ENCODE peak calls at places on chromosomes 3 and 15, in five cellular contexts. K is small intestine, B is coronary artery, M is heart right ventricle, T is A549. V is an unnamed sample.
A peak's percentile ranks its signal among the peaks of the same experiment; 100 is the strongest.

GRCh38 chr3:144463916-144464315 is 492.3 kb downstream of the DIPK2A start:
- DNase-seq in M (no peak), B (no peak), T (no peak), K (no peak), V (no peak)

GRCh38 chr3:170233532-170233931 is 11.3 kb downstream of the PRKCI start:
- DNase-seq in B (no peak), M (no peak), K (peak; percentile 80), T (no peak), V (no peak)

GRCh38 chr15:78302579-78302978 is 3.2 kb upstream of the SKIC8 start:
- DNase-seq in B (no peak), K (no peak), T (no peak), M (no peak), V (peak; percentile 59)

GRCh38 chr15:72042054-72042453 is 75.9 kb downstream of the MYO9A start:
- DNase-seq in K (no peak), M (no peak), T (no peak), B (no peak), V (no peak)

GRCh38 chr15:70442616-70443321 is 320.6 kb downstream of the UACA start:
- DNase-seq in B (no peak), T (no peak), M (no peak), K (no peak), V (no peak)

GRCh38 chr3:70119892-70120291 is 120.4 kb downstream of the SAMMSON start:
- DNase-seq in T (no peak), B (no peak), M (no peak), K (no peak), V (no peak)

GRCh38 chr3:66092175-66092990 is 53.7 kb upstream of the MAGI1 start:
- DNase-seq in M (no peak), B (no peak), K (no peak), T (no peak), V (no peak)

GRCh38 chr3:183385698-183386590 is 42.5 kb downstream of the MCF2L2 start:
- DNase-seq in M (peak; percentile 55), B (no peak), K (peak; percentile 84), T (peak; percentile 42), V (peak; percentile 79)

GRCh38 chr3:160224256-160224655 is 966 bp upstream of the C3orf80 start:
- DNase-seq in B (no peak), M (no peak), K (no peak), T (no peak), V (no peak)

GRCh38 chr15:76239786-76240185 is 71.5 kb downstream of the ETFA start:
- DNase-seq in B (no peak), T (no peak), K (no peak), M (no peak), V (no peak)

GRCh38 chr3:182259579-182259978 is 533.7 kb upstream of the ATP11B start:
- DNase-seq in T (no peak), K (no peak), B (no peak), M (no peak), V (peak; percentile 21)

GRCh38 chr15:62253294-62253693 is 88.2 kb upstream of the C2CD4B start:
- DNase-seq in M (no peak), B (peak; percentile 35), T (no peak), K (no peak), V (no peak)

GRCh38 chr3:170225166-170225565 is 2.9 kb downstream of the PRKCI start:
- DNase-seq in K (no peak), B (no peak), T (no peak), M (no peak), V (no peak)

GRCh38 chr3:152505926-152506325 is 237.2 kb downstream of the MBNL1 start:
- DNase-seq in T (no peak), K (no peak), B (no peak), M (no peak), V (no peak)

GRCh38 chr3:16329792-16330061 is 64.7 kb downstream of the OXNAD1 start:
- DNase-seq in K (no peak), M (no peak), T (no peak), B (no peak), V (no peak)

GRCh38 chr15:64443747-64444621 is 16.4 kb upstream of the ZNF609 start:
- DNase-seq in M (peak; percentile 6), K (peak; percentile 29), T (peak; percentile 83), B (no peak), V (no peak)

GRCh38 chr3:148629006-148629405 is 68.7 kb upstream of the AGTR1 start:
- DNase-seq in K (no peak), B (no peak), M (no peak), T (no peak), V (no peak)

GRCh38 chr3:156471431-156471830 is 83.5 kb downstream of the SSR3 start:
- DNase-seq in B (no peak), T (no peak), M (no peak), K (no peak), V (no peak)

GRCh38 chr15:71974211-71974610 is 143.7 kb downstream of the MYO9A start:
- DNase-seq in K (no peak), B (no peak), M (no peak), T (no peak), V (no peak)

GRCh38 chr3:76997733-76998132 is 42.2 kb upstream of the ROBO2 start:
- DNase-seq in M (no peak), T (no peak), B (no peak), K (no peak), V (no peak)

GRCh38 chr15:59691194-59691805 is 2.2 kb upstream of the BNIP2 start:
- DNase-seq in K (peak; percentile 66), T (peak; percentile 36), M (peak; percentile 28), B (no peak), V (peak; percentile 65)

GRCh38 chr3:186644683-186645082 is 4.5 kb downstream of the FETUB start:
- DNase-seq in K (no peak), B (no peak), T (no peak), M (no peak), V (no peak)

GRCh38 chr15:51401065-51401780 is 59.8 kb downstream of the GLDN start:
- DNase-seq in B (peak; percentile 8), T (no peak), M (no peak), K (no peak), V (no peak)

GRCh38 chr3:109081746-109082510 is 36.0 kb downstream of the MORC1 start:
- DNase-seq in K (peak; percentile 51), M (peak; percentile 6), B (no peak), T (peak; percentile 19), V (peak; percentile 57)

GRCh38 chr15:31302778-31303433 is 23.7 kb upstream of the KLF13 start:
- DNase-seq in T (no peak), K (no peak), M (peak; percentile 3), B (no peak), V (no peak)

GRCh38 chr15:40031300-40031699 is 7.7 kb downstream of the SRP14 start:
- DNase-seq in T (no peak), K (no peak), M (no peak), B (no peak), V (no peak)

GRCh38 chr15:40028853-40029252 is 10.1 kb downstream of the SRP14 start:
- DNase-seq in M (peak; percentile 32), B (no peak), K (no peak), T (no peak), V (no peak)

GRCh38 chr15:40029979-40030893 is 8.7 kb downstream of the SRP14 start:
- DNase-seq in B (no peak), T (no peak), K (peak; percentile 42), M (no peak), V (no peak)

GRCh38 chr15:40032125-40032839 is 6.7 kb downstream of the SRP14 start:
- DNase-seq in T (no peak), B (no peak), M (no peak), K (no peak), V (no peak)

GRCh38 chr15:40028193-40028592 is 10.8 kb downstream of the SRP14 start:
- DNase-seq in T (no peak), M (no peak), B (no peak), K (no peak), V (no peak)
- H3K27ac ChIP-seq in T (no peak overlapping the region), M (peak overlapping the region; percentile 79), B (peak overlapping the region; percentile 61), K (peak overlapping the region; percentile 5), V (no peak overlapping the region)

GRCh38 chr3:50319872-50320625 is 2.5 kb downstream of the HYAL2 start:
- DNase-seq in B (no peak), K (no peak), M (no peak), T (no peak), V (no peak)
- H3K27ac ChIP-seq in B (peak overlapping the region; percentile 91), K (peak overlapping the region; percentile 96), M (peak overlapping the region; percentile 98), T (peak overlapping the region; percentile 100), V (no peak overlapping the region)

GRCh38 chr15:88994286-88994685 is 81.1 kb upstream of the MFGE8 start:
- DNase-seq in B (no peak), T (no peak), M (no peak), K (no peak), V (no peak)

GRCh38 chr15:88997531-88997930 is 84.4 kb upstream of the MFGE8 start:
- DNase-seq in K (no peak), T (no peak), B (no peak), M (no peak), V (no peak)

GRCh38 chr15:88993662-88994061 is 80.5 kb upstream of the MFGE8 start:
- DNase-seq in B (peak; percentile 29), K (no peak), M (no peak), T (no peak), V (no peak)

GRCh38 chr15:88992912-88993376 is 79.8 kb upstream of the MFGE8 start:
- DNase-seq in M (no peak), B (no peak), K (no peak), T (no peak), V (no peak)

DNA sequence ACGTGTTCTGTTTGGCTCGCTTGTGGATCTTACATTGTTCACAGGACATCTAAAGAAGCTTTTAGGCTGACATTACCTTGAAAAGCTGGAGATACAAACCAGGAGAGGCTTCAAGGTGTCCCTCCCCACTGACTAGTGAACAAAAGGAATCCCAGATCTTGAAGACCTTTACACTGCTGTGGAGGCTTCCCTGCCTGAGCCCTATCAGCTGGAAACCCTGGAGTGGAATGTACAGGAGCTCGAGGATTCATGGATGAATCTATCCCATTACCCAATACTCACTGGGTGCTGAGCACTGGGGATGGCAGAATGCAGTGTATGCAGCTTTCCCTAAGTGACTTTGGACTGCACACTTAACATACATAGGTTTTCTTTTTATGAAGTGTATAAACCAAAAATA is 82.3 kb upstream of the MFGE8 start:
- DNase-seq in M (no peak), T (no peak), K (no peak), B (no peak), V (no peak)
- H3K27ac ChIP-seq in M (no peak overlapping the region), T (peak overlapping the region; percentile 75), K (no peak overlapping the region), B (no peak overlapping the region), V (no peak overlapping the region)

GRCh38 chr3:124885466-124886167 is 1.5 kb downstream of the ITGB5 start:
- DNase-seq in M (no peak), T (no peak), K (no peak), B (no peak), V (peak; percentile 84)

GRCh38 chr3:124883191-124883747 is 3.9 kb downstream of the ITGB5 start:
- DNase-seq in B (no peak), M (no peak), T (no peak), K (no peak), V (no peak)

GRCh38 chr3:124883766-124884473 is 3.2 kb downstream of the ITGB5 start:
- DNase-seq in T (no peak), K (no peak), B (no peak), M (no peak), V (no peak)

GRCh38 chr3:124881976-124882697 is 5.0 kb downstream of the ITGB5 start:
- DNase-seq in B (no peak), M (no peak), K (no peak), T (no peak), V (no peak)

DNA sequence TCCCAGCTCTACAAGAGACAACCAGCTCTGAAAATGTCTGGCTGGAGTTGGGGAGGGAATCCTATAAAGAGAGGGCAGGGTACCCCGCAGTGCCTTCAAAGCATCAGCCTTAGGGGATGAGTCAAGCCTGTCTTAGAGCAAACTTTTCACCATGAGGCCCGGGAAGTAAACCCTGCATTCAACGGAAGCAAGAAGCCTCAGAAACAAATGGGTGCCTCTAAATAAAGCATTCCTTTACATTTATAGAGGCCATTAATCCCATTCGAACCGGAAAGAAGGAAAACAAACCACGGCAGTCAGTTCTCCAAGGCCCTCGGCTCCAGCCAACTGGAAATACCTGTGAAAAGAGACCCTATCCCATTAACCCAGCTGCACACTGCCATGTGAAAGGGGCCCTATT is 4.4 kb downstream of the ITGB5 start:
- DNase-seq in K (no peak), B (no peak), T (no peak), M (no peak), V (no peak)
- H3K27ac ChIP-seq in K (no peak overlapping the region), B (peak overlapping the region; percentile 75), T (peak overlapping the region; percentile 99), M (no peak overlapping the region), V (no peak overlapping the region)